ENCODE peak calls at places on chromosomes 7 and 10, in five cellular contexts. One of them, this sample, is unnamed.

GRCh38 chr7:133079296-133079695 is 2.6 kb downstream of the CHCHD3 start:
- DNase-seq in NCI-H1105 treated with DMSO at 0.1 percent for 48 hours: no peak
- DNase-seq in sciatic nerve: no peak
- DNase-seq in stimulated activated CD4-positive, alpha-beta T cell treated with anti-CD3 and anti-CD28 coated beads, Interleukin-1b, Interleukin-23, amount 100 ng/mL, for 48 hours: no peak
- DNase-seq in activated naive CD4-positive, alpha-beta T cell treated with anti-CD3 and anti-CD28 coated beads, Interleukin-2, amount 50 U/mL, for 72 hours: no peak
- DNase-seq in this sample: no peak

GRCh38 chr10:62075414-62075813 is 173.9 kb downstream of the ARID5B start:
- DNase-seq in sciatic nerve: no peak
- DNase-seq in activated naive CD4-positive, alpha-beta T cell treated with anti-CD3 and anti-CD28 coated beads, Interleukin-2, amount 50 U/mL, for 72 hours: no peak
- DNase-seq in NCI-H1105 treated with DMSO at 0.1 percent for 48 hours: no peak
- DNase-seq in stimulated activated CD4-positive, alpha-beta T cell treated with anti-CD3 and anti-CD28 coated beads, Interleukin-1b, Interleukin-23, amount 100 ng/mL, for 48 hours: no peak
- DNase-seq in this sample: no peak

GRCh38 chr7:129376778-129377700 is 57.2 kb upstream of the STRIP2 start:
- DNase-seq in sciatic nerve: no peak
- DNase-seq in NCI-H1105 treated with DMSO at 0.1 percent for 48 hours: no peak
- DNase-seq in stimulated activated CD4-positive, alpha-beta T cell treated with anti-CD3 and anti-CD28 coated beads, Interleukin-1b, Interleukin-23, amount 100 ng/mL, for 48 hours: no peak
- DNase-seq in activated naive CD4-positive, alpha-beta T cell treated with anti-CD3 and anti-CD28 coated beads, Interleukin-2, amount 50 U/mL, for 72 hours: no peak
- DNase-seq in this sample: no peak

GRCh38 chr7:21903074-21903786 is 42.5 kb downstream of the CDCA7L start:
- DNase-seq in NCI-H1105 treated with DMSO at 0.1 percent for 48 hours: no peak
- DNase-seq in stimulated activated CD4-positive, alpha-beta T cell treated with anti-CD3 and anti-CD28 coated beads, Interleukin-1b, Interleukin-23, amount 100 ng/mL, for 48 hours: no peak
- DNase-seq in sciatic nerve: no peak
- DNase-seq in activated naive CD4-positive, alpha-beta T cell treated with anti-CD3 and anti-CD28 coated beads, Interleukin-2, amount 50 U/mL, for 72 hours: no peak
- DNase-seq in this sample: no peak

GRCh38 chr7:106238830-106239229 is 46.0 kb downstream of the NAMPT start:
- DNase-seq in NCI-H1105 treated with DMSO at 0.1 percent for 48 hours: no peak
- DNase-seq in sciatic nerve: no peak
- DNase-seq in stimulated activated CD4-positive, alpha-beta T cell treated with anti-CD3 and anti-CD28 coated beads, Interleukin-1b, Interleukin-23, amount 100 ng/mL, for 48 hours: no peak
- DNase-seq in activated naive CD4-positive, alpha-beta T cell treated with anti-CD3 and anti-CD28 coated beads, Interleukin-2, amount 50 U/mL, for 72 hours: no peak
- DNase-seq in this sample: no peak

GRCh38 chr10:92052088-92052487 is 128.5 kb downstream of the BTAF1 start:
- DNase-seq in NCI-H1105 treated with DMSO at 0.1 percent for 48 hours: no peak
- DNase-seq in sciatic nerve: no peak
- DNase-seq in stimulated activated CD4-positive, alpha-beta T cell treated with anti-CD3 and anti-CD28 coated beads, Interleukin-1b, Interleukin-23, amount 100 ng/mL, for 48 hours: no peak
- DNase-seq in activated naive CD4-positive, alpha-beta T cell treated with anti-CD3 and anti-CD28 coated beads, Interleukin-2, amount 50 U/mL, for 72 hours: no peak
- DNase-seq in this sample: no peak

GRCh38 chr10:77041636-77042258 is 595.9 kb downstream of the KCNMA1 start:
- DNase-seq in activated naive CD4-positive, alpha-beta T cell treated with anti-CD3 and anti-CD28 coated beads, Interleukin-2, amount 50 U/mL, for 72 hours: no peak
- DNase-seq in NCI-H1105 treated with DMSO at 0.1 percent for 48 hours: no peak
- DNase-seq in stimulated activated CD4-positive, alpha-beta T cell treated with anti-CD3 and anti-CD28 coated beads, Interleukin-1b, Interleukin-23, amount 100 ng/mL, for 48 hours: no peak
- DNase-seq in sciatic nerve: no peak
- DNase-seq in this sample: no peak

GRCh38 chr7:120792091-120792860 is 65.7 kb downstream of the TSPAN12 start:
- DNase-seq in NCI-H1105 treated with DMSO at 0.1 percent for 48 hours: peak; percentile 45
- DNase-seq in activated naive CD4-positive, alpha-beta T cell treated with anti-CD3 and anti-CD28 coated beads, Interleukin-2, amount 50 U/mL, for 72 hours: peak; percentile 62
- DNase-seq in sciatic nerve: peak; percentile 82
- DNase-seq in stimulated activated CD4-positive, alpha-beta T cell treated with anti-CD3 and anti-CD28 coated beads, Interleukin-1b, Interleukin-23, amount 100 ng/mL, for 48 hours: peak; percentile 44
- DNase-seq in this sample: peak; percentile 57

GRCh38 chr10:100997364-100998182 is 2.0 kb upstream of the LZTS2 start:
- DNase-seq in NCI-H1105 treated with DMSO at 0.1 percent for 48 hours: peak; percentile 25
- DNase-seq in stimulated activated CD4-positive, alpha-beta T cell treated with anti-CD3 and anti-CD28 coated beads, Interleukin-1b, Interleukin-23, amount 100 ng/mL, for 48 hours: peak; percentile 68
- DNase-seq in sciatic nerve: peak; percentile 91
- DNase-seq in activated naive CD4-positive, alpha-beta T cell treated with anti-CD3 and anti-CD28 coated beads, Interleukin-2, amount 50 U/mL, for 72 hours: peak; percentile 84
- DNase-seq in this sample: peak; percentile 28

GRCh38 chr10:23294638-23295247 is 49.9 kb downstream of the C10orf67 start:
- DNase-seq in sciatic nerve: no peak
- DNase-seq in NCI-H1105 treated with DMSO at 0.1 percent for 48 hours: peak; percentile 4
- DNase-seq in stimulated activated CD4-positive, alpha-beta T cell treated with anti-CD3 and anti-CD28 coated beads, Interleukin-1b, Interleukin-23, amount 100 ng/mL, for 48 hours: no peak
- DNase-seq in activated naive CD4-positive, alpha-beta T cell treated with anti-CD3 and anti-CD28 coated beads, Interleukin-2, amount 50 U/mL, for 72 hours: no peak
- DNase-seq in this sample: no peak

GRCh38 chr10:80580811-80581468 is 43.2 kb downstream of the SH2D4B start:
- DNase-seq in stimulated activated CD4-positive, alpha-beta T cell treated with anti-CD3 and anti-CD28 coated beads, Interleukin-1b, Interleukin-23, amount 100 ng/mL, for 48 hours: no peak
- DNase-seq in activated naive CD4-positive, alpha-beta T cell treated with anti-CD3 and anti-CD28 coated beads, Interleukin-2, amount 50 U/mL, for 72 hours: no peak
- DNase-seq in NCI-H1105 treated with DMSO at 0.1 percent for 48 hours: no peak
- DNase-seq in sciatic nerve: no peak
- DNase-seq in this sample: no peak

GRCh38 chr10:112314822-112315474 is 31.7 kb downstream of the TECTB start:
- DNase-seq in sciatic nerve: peak; percentile 91
- DNase-seq in stimulated activated CD4-positive, alpha-beta T cell treated with anti-CD3 and anti-CD28 coated beads, Interleukin-1b, Interleukin-23, amount 100 ng/mL, for 48 hours: peak; percentile 75
- DNase-seq in activated naive CD4-positive, alpha-beta T cell treated with anti-CD3 and anti-CD28 coated beads, Interleukin-2, amount 50 U/mL, for 72 hours: peak; percentile 62
- DNase-seq in NCI-H1105 treated with DMSO at 0.1 percent for 48 hours: peak; percentile 31
- DNase-seq in this sample: peak; percentile 51

GRCh38 chr10:63261496-63261895 is 128.4 kb downstream of the NRBF2 start:
- DNase-seq in NCI-H1105 treated with DMSO at 0.1 percent for 48 hours: no peak
- DNase-seq in stimulated activated CD4-positive, alpha-beta T cell treated with anti-CD3 and anti-CD28 coated beads, Interleukin-1b, Interleukin-23, amount 100 ng/mL, for 48 hours: no peak
- DNase-seq in sciatic nerve: no peak
- DNase-seq in activated naive CD4-positive, alpha-beta T cell treated with anti-CD3 and anti-CD28 coated beads, Interleukin-2, amount 50 U/mL, for 72 hours: no peak
- DNase-seq in this sample: no peak

GRCh38 chr7:39353615-39354376 is 212.4 kb upstream of the YAE1 start:
- DNase-seq in activated naive CD4-positive, alpha-beta T cell treated with anti-CD3 and anti-CD28 coated beads, Interleukin-2, amount 50 U/mL, for 72 hours: no peak
- DNase-seq in NCI-H1105 treated with DMSO at 0.1 percent for 48 hours: peak; percentile 94
- DNase-seq in stimulated activated CD4-positive, alpha-beta T cell treated with anti-CD3 and anti-CD28 coated beads, Interleukin-1b, Interleukin-23, amount 100 ng/mL, for 48 hours: no peak
- DNase-seq in sciatic nerve: peak; percentile 63
- DNase-seq in this sample: peak; percentile 82

GRCh38 chr10:1778570-1778969 is 41.2 kb upstream of the ADARB2 start:
- DNase-seq in sciatic nerve: no peak
- DNase-seq in NCI-H1105 treated with DMSO at 0.1 percent for 48 hours: no peak
- DNase-seq in activated naive CD4-positive, alpha-beta T cell treated with anti-CD3 and anti-CD28 coated beads, Interleukin-2, amount 50 U/mL, for 72 hours: no peak
- DNase-seq in stimulated activated CD4-positive, alpha-beta T cell treated with anti-CD3 and anti-CD28 coated beads, Interleukin-1b, Interleukin-23, amount 100 ng/mL, for 48 hours: no peak
- DNase-seq in this sample: no peak

GRCh38 chr10:125521721-125522680 is 161.0 kb downstream of the TEX36 start:
- DNase-seq in stimulated activated CD4-positive, alpha-beta T cell treated with anti-CD3 and anti-CD28 coated beads, Interleukin-1b, Interleukin-23, amount 100 ng/mL, for 48 hours: peak; percentile 22
- DNase-seq in NCI-H1105 treated with DMSO at 0.1 percent for 48 hours: no peak
- DNase-seq in activated naive CD4-positive, alpha-beta T cell treated with anti-CD3 and anti-CD28 coated beads, Interleukin-2, amount 50 U/mL, for 72 hours: no peak
- DNase-seq in sciatic nerve: no peak
- DNase-seq in this sample: no peak

GRCh38 chr7:45366432-45366831 is 207.7 kb upstream of the ADCY1 start:
- DNase-seq in sciatic nerve: no peak
- DNase-seq in activated naive CD4-positive, alpha-beta T cell treated with anti-CD3 and anti-CD28 coated beads, Interleukin-2, amount 50 U/mL, for 72 hours: no peak
- DNase-seq in NCI-H1105 treated with DMSO at 0.1 percent for 48 hours: no peak
- DNase-seq in stimulated activated CD4-positive, alpha-beta T cell treated with anti-CD3 and anti-CD28 coated beads, Interleukin-1b, Interleukin-23, amount 100 ng/mL, for 48 hours: no peak
- DNase-seq in this sample: no peak

GRCh38 chr10:124321433-124322072 is 97.2 kb downstream of the OAT start:
- DNase-seq in sciatic nerve: no peak
- DNase-seq in stimulated activated CD4-positive, alpha-beta T cell treated with anti-CD3 and anti-CD28 coated beads, Interleukin-1b, Interleukin-23, amount 100 ng/mL, for 48 hours: no peak
- DNase-seq in activated naive CD4-positive, alpha-beta T cell treated with anti-CD3 and anti-CD28 coated beads, Interleukin-2, amount 50 U/mL, for 72 hours: no peak
- DNase-seq in NCI-H1105 treated with DMSO at 0.1 percent for 48 hours: no peak
- DNase-seq in this sample: no peak

GRCh38 chr7:45683556-45684148 is 109.5 kb downstream of the ADCY1 start:
- DNase-seq in stimulated activated CD4-positive, alpha-beta T cell treated with anti-CD3 and anti-CD28 coated beads, Interleukin-1b, Interleukin-23, amount 100 ng/mL, for 48 hours: no peak
- DNase-seq in sciatic nerve: peak; percentile 15
- DNase-seq in NCI-H1105 treated with DMSO at 0.1 percent for 48 hours: no peak
- DNase-seq in activated naive CD4-positive, alpha-beta T cell treated with anti-CD3 and anti-CD28 coated beads, Interleukin-2, amount 50 U/mL, for 72 hours: peak; percentile 34
- DNase-seq in this sample: no peak

This sample was measured in NCI-H2081.